ENCODE peak calls at places on chromosome 21, in eight cellular contexts. W is transverse colon, V is pancreas, C is AG09309, D is ovary, R is Peyer's patch, M is brain microvascular endothelial cell, G is cardiac fibroblast. B is an unnamed sample.

GRCh38 chr21:15874610-15875009 is 144.8 kb downstream of the USP25 start:
- DNase-seq in D (no peak), M (no peak), V (no peak), G (no peak), C (no peak), W (no peak), R (no peak), B (no peak)

GRCh38 chr21:30042443-30042842 is 102.6 kb upstream of the GRIK1 start:
- DNase-seq in W (no peak), M (no peak), R (no peak), C (no peak), V (no peak), D (no peak), G (no peak), B (no peak)

GRCh38 chr21:37153935-37154350 is 80.9 kb downstream of the TTC3 start:
- DNase-seq in D (peak; percentile 53), C (peak; percentile 40), W (peak; percentile 58), M (no peak), V (peak; percentile 30), G (peak; percentile 68), R (peak; percentile 62), B (no peak)

GRCh38 chr21:37670883-37671282 is 245.4 kb downstream of the KCNJ6 start:
- DNase-seq in G (peak; percentile 82), V (no peak), W (no peak), M (peak; percentile 28), C (peak; percentile 32), R (no peak), D (no peak), B (no peak)

GRCh38 chr21:38788275-38788911 is 17.3 kb upstream of the ETS2 start:
- DNase-seq in W (no peak), C (no peak), G (peak; percentile 44), D (no peak), V (no peak), M (no peak), R (no peak), B (peak; percentile 47)

GRCh38 chr21:44445413-44445812 is 9.9 kb upstream of the LRRC3 start:
- DNase-seq in G (no peak), W (no peak), D (no peak), M (no peak), R (no peak), C (no peak), V (no peak), B (no peak)

GRCh38 chr21:25501996-25502665 is 105.2 kb downstream of the MRPL39 start:
- DNase-seq in D (no peak), C (no peak), V (no peak), G (no peak), M (no peak), W (no peak), R (no peak), B (no peak)

GRCh38 chr21:16353764-16354163 is 624.0 kb downstream of the USP25 start:
- DNase-seq in V (no peak), C (no peak), G (no peak), R (no peak), W (no peak), D (no peak), M (no peak), B (no peak)

GRCh38 chr21:14617836-14618235 is 71.7 kb upstream of the SAMSN1 start:
- DNase-seq in C (no peak), D (no peak), M (no peak), V (no peak), R (no peak), W (no peak), G (no peak), B (no peak)

GRCh38 chr21:14071902-14072734 is 138.6 kb downstream of the LIPI start:
- DNase-seq in W (no peak), R (no peak), G (no peak), D (no peak), V (no peak), C (no peak), M (no peak), B (no peak)

GRCh38 chr21:36929622-36930021 is 36.8 kb downstream of the HLCS start:
- DNase-seq in R (no peak), W (no peak), D (no peak), G (peak; percentile 43), V (peak; percentile 68), C (no peak), M (no peak), B (peak; percentile 28)

GRCh38 chr21:24895885-24896734 is 711.2 kb downstream of the MRPL39 start:
- DNase-seq in V (no peak), M (no peak), C (no peak), D (no peak), G (peak; percentile 1), W (peak; percentile 19), R (no peak), B (no peak)

GRCh38 chr21:24336491-24336890 is 1270.8 kb downstream of the MRPL39 start:
- DNase-seq in R (no peak), G (no peak), W (no peak), D (no peak), V (no peak), M (no peak), C (no peak), B (no peak)

GRCh38 chr21:16076465-16076864 is 346.7 kb downstream of the USP25 start:
- DNase-seq in R (no peak), C (no peak), W (no peak), D (no peak), V (no peak), G (no peak), M (no peak), B (no peak)

GRCh38 chr21:38258803-38259485 is 2.2 kb downstream of the KCNJ15 start:
- DNase-seq in R (no peak), C (peak; percentile 92), M (peak; percentile 69), W (no peak), V (no peak), D (no peak), G (peak; percentile 95), B (peak; percentile 59)

GRCh38 chr21:32940079-32941014 is 85.4 kb upstream of the OLIG2 start:
- DNase-seq in G (peak; percentile 65), M (no peak), D (no peak), C (peak; percentile 1), R (no peak), V (peak; percentile 31), W (peak; percentile 41), B (peak; percentile 61)

GRCh38 chr21:15001773-15002647 is 62.8 kb downstream of the NRIP1 start:
- DNase-seq in M (no peak), G (no peak), W (no peak), V (no peak), C (no peak), R (no peak), D (no peak), B (no peak)

GRCh38 chr21:27649323-27649722 is 682.4 kb upstream of the ADAMTS5 start:
- DNase-seq in R (no peak), V (no peak), W (no peak), D (no peak), M (peak; percentile 95), G (peak; percentile 81), C (peak; percentile 66), B (peak; percentile 92)

GRCh38 chr21:37579356-37579755 is 212.8 kb downstream of the DYRK1A start:
- DNase-seq in R (no peak), D (no peak), G (no peak), W (no peak), M (no peak), V (no peak), C (no peak), B (no peak)

GRCh38 chr21:38805282-38806152 is at the start of gene ETS2:
- DNase-seq in C (peak; percentile 57), W (peak; percentile 93), G (peak; percentile 99), V (peak; percentile 87), D (peak; percentile 91), R (peak; percentile 95), M (peak; percentile 73), B (peak; percentile 89)

GRCh38 chr21:15706686-15707085 is 23.1 kb upstream of the USP25 start:
- DNase-seq in R (no peak), W (peak; percentile 23), V (no peak), G (peak; percentile 97), M (peak; percentile 94), C (peak; percentile 75), D (no peak), B (peak; percentile 94)

DNA sequence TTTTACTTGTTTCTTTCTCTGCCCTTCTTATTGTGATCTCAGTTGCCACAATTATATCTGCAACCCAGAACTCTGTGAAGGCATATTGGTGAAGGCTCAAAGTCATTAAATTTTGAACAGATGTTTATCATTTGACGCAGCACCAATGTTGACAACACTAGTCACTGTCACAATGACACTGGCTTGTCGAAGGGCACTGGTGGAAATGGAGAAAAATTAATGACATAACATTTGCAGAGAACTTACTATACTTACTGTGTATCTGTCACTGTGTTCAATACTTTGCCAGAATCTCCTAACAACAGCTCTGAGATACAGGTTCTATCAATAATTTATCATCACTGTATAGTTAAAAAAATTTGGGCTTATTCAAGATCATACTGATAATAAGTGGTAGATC is 1213.7 kb downstream of the NCAM2 start:
- DNase-seq in G (no peak), R (no peak), V (no peak), D (no peak), M (no peak), W (no peak), C (no peak), B (no peak)
- H3K4me3 ChIP-seq in G (no peak overlapping the region), R (no peak overlapping the region), V (no peak overlapping the region), D (no peak overlapping the region), M (no peak overlapping the region), W (no peak overlapping the region), C (no peak overlapping the region), B (no peak overlapping the region)

GRCh38 chr21:41726058-41726558 is 40.7 kb downstream of the RIPK4 start:
- DNase-seq in D (no peak), W (no peak), M (no peak), C (no peak), R (no peak), G (no peak), V (no peak), B (no peak)
- H3K4me3 ChIP-seq in D (no peak overlapping the region), W (no peak overlapping the region), M (no peak overlapping the region), C (no peak overlapping the region), R (no peak overlapping the region), G (no peak overlapping the region), V (no peak overlapping the region), B (no peak overlapping the region)

GRCh38 chr21:41258617-41259016 is 58.0 kb upstream of the FAM3B start:
- DNase-seq in R (no peak), D (no peak), C (no peak), G (no peak), M (no peak), W (no peak), V (no peak), B (no peak)

GRCh38 chr21:41260428-41260827 is 56.2 kb upstream of the FAM3B start:
- DNase-seq in D (no peak), C (no peak), G (no peak), V (no peak), M (no peak), R (no peak), W (no peak), B (no peak)

GRCh38 chr21:41254090-41254700 is 62.4 kb upstream of the FAM3B start:
- DNase-seq in C (no peak), M (no peak), G (no peak), V (no peak), R (no peak), D (no peak), W (no peak), B (peak; percentile 6)

GRCh38 chr21:41255190-41255589 is 61.4 kb upstream of the FAM3B start:
- DNase-seq in C (no peak), W (no peak), V (no peak), R (no peak), G (no peak), D (no peak), M (no peak), B (no peak)

GRCh38 chr21:41256771-41257702 is 59.6 kb upstream of the FAM3B start:
- DNase-seq in W (no peak), R (no peak), G (no peak), V (no peak), D (no peak), M (no peak), C (no peak), B (no peak)
- H3K4me3 ChIP-seq in W (no peak overlapping the region), R (no peak overlapping the region), G (no peak overlapping the region), V (no peak overlapping the region), D (no peak overlapping the region), M (no peak overlapping the region), C (no peak overlapping the region), B (no peak overlapping the region)

GRCh38 chr21:42534901-42535378 is 21.3 kb downstream of the SLC37A1 start:
- DNase-seq in G (no peak), M (no peak), C (no peak), V (no peak), D (no peak), R (peak; percentile 0), W (peak; percentile 19), B (no peak)
- H3K4me3 ChIP-seq in G (no peak overlapping the region), M (no peak overlapping the region), C (no peak overlapping the region), V (no peak overlapping the region), D (no peak overlapping the region), R (peak overlapping the region; percentile 12), W (no peak overlapping the region), B (no peak overlapping the region)

B was measured in foreskin fibroblast.